ENCODE peak calls at places on chromosome 14, in four cellular contexts. K, Q, H and U are unnamed samples. For H3K4me1, the result is how much of the 10 kb centered on the place peaks cover.

GRCh38 chr14:50088731-50089130 is 27.6 kb downstream of the VCPKMT start:
- DNase-seq in Q (no peak), K (no peak), H (no peak), U (no peak)

GRCh38 chr14:100629098-100629497 is 41.9 kb upstream of the BEGAIN start:
- DNase-seq in K (no peak), H (no peak), Q (no peak), U (no peak)

GRCh38 chr14:99273724-99274345 is 1.8 kb upstream of the BCL11B start:
- DNase-seq in Q (no peak), H (peak), K (no peak), U (no peak)

GRCh38 chr14:78448483-78449094 is 278.4 kb downstream of the NRXN3 start:
- DNase-seq in H (peak), Q (peak), K (no peak), U (peak)

GRCh38 chr14:21087294-21088091 is 11.0 kb downstream of the ZNF219 start:
- DNase-seq in K (no peak), H (no peak), Q (no peak), U (no peak)

GRCh38 chr14:93897476-93897845 is 29.7 kb upstream of the FAM181A start:
- DNase-seq in H (no peak), K (no peak), Q (no peak), U (no peak)

GRCh38 chr14:58414845-58415244 is 12.5 kb downstream of the TIMM9 start:
- DNase-seq in K (no peak), Q (no peak), H (no peak), U (no peak)

GRCh38 chr14:72563676-72564075 is 330.2 kb downstream of the DPF3 start:
- DNase-seq in Q (no peak), H (no peak), K (no peak), U (no peak)

GRCh38 chr14:93527076-93527692 is 96.4 kb downstream of the UNC79 start:
- DNase-seq in H (no peak), K (no peak), Q (no peak), U (no peak)

GRCh38 chr14:92635896-92636295 is 112.5 kb downstream of the LGMN start:
- DNase-seq in K (no peak), H (no peak), Q (no peak), U (no peak)

GRCh38 chr14:57199911-57200310 is 68.8 kb downstream of the EXOC5 start:
- DNase-seq in Q (no peak), H (no peak), K (no peak), U (no peak)

GRCh38 chr14:22888662-22889061 is 5.6 kb downstream of the REM2 start:
- DNase-seq in Q (no peak), H (no peak), K (no peak), U (no peak)
- H3K4me1 ChIP-seq in Q (under half), H (under half), K (under half), U (under half)

GRCh38 chr14:31045501-31046080 is 19.4 kb upstream of the STRN3 start:
- DNase-seq in K (no peak), Q (no peak), H (no peak), U (no peak)

GRCh38 chr14:31042300-31042699 is 16.1 kb upstream of the STRN3 start:
- DNase-seq in Q (no peak), H (no peak), K (no peak), U (no peak)

GRCh38 chr14:31047503-31047902 is 21.3 kb upstream of the STRN3 start:
- DNase-seq in H (no peak), Q (no peak), K (no peak), U (no peak)

GRCh38 chr14:31038521-31039166 is 12.5 kb upstream of the STRN3 start:
- DNase-seq in K (no peak), H (no peak), Q (no peak), U (no peak)

DNA sequence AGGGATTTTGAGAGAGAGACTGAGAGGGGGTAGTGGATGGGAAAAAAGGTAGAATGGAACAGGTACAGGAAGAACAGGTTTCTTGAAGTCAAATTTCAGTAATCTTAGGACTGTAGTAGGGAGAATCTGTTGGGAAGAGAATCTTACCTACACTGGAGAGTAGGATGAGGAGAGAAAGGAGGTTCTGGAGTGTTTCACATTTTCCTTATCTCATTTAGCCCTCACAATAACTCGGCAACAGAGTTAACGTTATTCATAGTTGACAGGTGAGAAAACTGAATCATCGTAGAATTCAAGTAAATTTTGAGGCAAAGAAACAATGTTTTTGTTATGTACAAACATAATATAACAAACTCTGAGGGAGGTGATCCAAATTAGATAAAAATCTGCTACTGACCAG is 17.2 kb upstream of the STRN3 start:
- DNase-seq in Q (no peak), K (no peak), H (no peak), U (no peak)
- H3K4me3 ChIP-seq in Q (no peak), K (no peak), H (no peak), U (no peak)

DNA sequence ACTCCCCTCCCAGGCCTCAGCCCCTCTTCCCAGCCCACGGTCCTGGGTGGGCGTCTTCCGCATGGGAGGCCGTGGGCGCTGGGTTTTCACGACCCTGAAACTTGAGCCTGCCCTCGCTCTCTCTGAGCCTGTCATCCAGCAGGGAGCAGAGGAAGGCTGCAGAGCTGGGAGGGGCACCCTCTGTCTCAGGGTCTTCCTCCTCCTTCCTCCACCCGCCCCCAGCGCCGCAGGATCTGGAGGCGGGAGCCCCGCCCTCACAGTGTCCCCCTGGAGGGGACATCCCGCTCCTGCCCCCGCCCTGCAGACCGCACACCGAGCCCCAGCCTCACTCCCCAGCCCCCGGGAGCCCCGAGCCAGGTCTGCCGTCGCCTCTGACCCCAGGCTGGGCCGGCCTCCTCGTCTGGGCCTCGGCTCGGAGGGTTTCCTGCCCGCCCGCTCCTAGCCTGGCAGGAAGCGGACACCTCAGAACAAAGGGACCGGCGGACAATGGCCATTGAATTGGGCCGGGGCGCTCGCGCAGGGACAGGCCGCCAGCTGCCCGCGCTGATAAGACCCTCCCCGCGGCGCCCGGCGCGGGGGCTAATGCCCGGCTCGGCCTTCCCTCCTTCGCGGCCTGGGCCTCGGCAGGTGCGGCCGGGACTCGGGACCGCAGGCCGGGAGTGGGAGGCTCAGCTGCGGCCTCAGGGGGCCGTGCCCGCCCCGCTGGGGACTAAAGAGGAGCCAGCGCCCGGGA is 15.3 kb upstream of the NUDT14 start:
- DNase-seq in K (no peak), H (no peak), Q (peak), U (no peak)
- TF ChIP-seq POLR2A in K (no peak), H (no peak), Q (no peak), U (no peak)

GRCh38 chr14:45249847-45250575 is 3.0 kb downstream of the MIS18BP1 start:
- DNase-seq in K (no peak), H (no peak), Q (no peak), U (peak)
- H3K4me1 ChIP-seq in K (under half), H (under half), Q (under half), U (under half)

GRCh38 chr14:68274722-68275121 is 455.1 kb downstream of the RAD51B start:
- DNase-seq in K (no peak), H (no peak), Q (no peak), U (no peak)
- H3K4me3 ChIP-seq in K (no peak), H (no peak), Q (no peak), U (no peak)

GRCh38 chr14:30402846-30403245 is 156.1 kb upstream of the G2E3 start:
- DNase-seq in H (no peak), Q (no peak), K (no peak), U (no peak)
- TF ChIP-seq POLR2A in H (no peak), Q (no peak), K (no peak), U (no peak)